ENCODE peak calls at places on chromosomes 16 and 17, in nine cellular contexts. One of them, this sample, is unnamed.

GRCh38 chr17:56908061-56908542 is 5.7 kb downstream of the TRIM25 start:
- DNase-seq in NCI-H1105: no peak
- DNase-seq in kidney tubule cell: peak; percentile 72
- DNase-seq in NCI-H774: no peak
- DNase-seq in AG08396: no peak
- DNase-seq in activated naive CD4-positive, alpha-beta T cell treated with anti-CD3 and anti-CD28 coated beads for 36 hours: peak; percentile 30
- DNase-seq in H54: no peak
- DNase-seq in GM12865: peak; percentile 87
- DNase-seq in amygdala: no peak
- DNase-seq in this sample: peak; percentile 58

GRCh38 chr16:48538746-48539484 is 71.1 kb downstream of the N4BP1 start:
- DNase-seq in NCI-H1105: no peak
- DNase-seq in kidney tubule cell: no peak
- DNase-seq in NCI-H774: no peak
- DNase-seq in AG08396: no peak
- DNase-seq in activated naive CD4-positive, alpha-beta T cell treated with anti-CD3 and anti-CD28 coated beads for 36 hours: no peak
- DNase-seq in H54: no peak
- DNase-seq in GM12865: no peak
- DNase-seq in amygdala: no peak
- DNase-seq in this sample: no peak

GRCh38 chr17:80263253-80264047 is 2.8 kb downstream of the RNF213 start:
- DNase-seq in NCI-H1105: no peak
- DNase-seq in kidney tubule cell: peak; percentile 97
- DNase-seq in NCI-H774: peak; percentile 47
- DNase-seq in AG08396: peak; percentile 91
- DNase-seq in activated naive CD4-positive, alpha-beta T cell treated with anti-CD3 and anti-CD28 coated beads for 36 hours: peak; percentile 95
- DNase-seq in H54: no peak
- DNase-seq in GM12865: peak; percentile 98
- DNase-seq in amygdala: no peak
- DNase-seq in this sample: peak; percentile 93

GRCh38 chr16:24273511-24273910 is 17.4 kb downstream of the CACNG3 start:
- DNase-seq in NCI-H1105: no peak
- DNase-seq in kidney tubule cell: peak; percentile 21
- DNase-seq in NCI-H774: no peak
- DNase-seq in AG08396: no peak
- DNase-seq in activated naive CD4-positive, alpha-beta T cell treated with anti-CD3 and anti-CD28 coated beads for 36 hours: no peak
- DNase-seq in H54: no peak
- DNase-seq in GM12865: no peak
- DNase-seq in amygdala: no peak
- DNase-seq in this sample: no peak

GRCh38 chr16:13392341-13392740 is 490.9 kb downstream of the SHISA9 start:
- DNase-seq in NCI-H1105: no peak
- DNase-seq in kidney tubule cell: no peak
- DNase-seq in NCI-H774: no peak
- DNase-seq in AG08396: no peak
- DNase-seq in activated naive CD4-positive, alpha-beta T cell treated with anti-CD3 and anti-CD28 coated beads for 36 hours: no peak
- DNase-seq in H54: no peak
- DNase-seq in GM12865: no peak
- DNase-seq in amygdala: no peak
- DNase-seq in this sample: no peak

GRCh38 chr17:44213403-44214229 is 5.9 kb downstream of the UBTF start:
- DNase-seq in NCI-H1105: no peak
- DNase-seq in kidney tubule cell: no peak
- DNase-seq in NCI-H774: no peak
- DNase-seq in AG08396: no peak
- DNase-seq in activated naive CD4-positive, alpha-beta T cell treated with anti-CD3 and anti-CD28 coated beads for 36 hours: no peak
- DNase-seq in H54: no peak
- DNase-seq in GM12865: peak; percentile 7
- DNase-seq in amygdala: no peak
- DNase-seq in this sample: no peak

GRCh38 chr16:70476272-70477020 is 22.1 kb downstream of the FCSK start:
- DNase-seq in NCI-H1105: no peak
- DNase-seq in kidney tubule cell: peak; percentile 91
- DNase-seq in NCI-H774: no peak
- DNase-seq in AG08396: peak; percentile 94
- DNase-seq in activated naive CD4-positive, alpha-beta T cell treated with anti-CD3 and anti-CD28 coated beads for 36 hours: peak; percentile 79
- DNase-seq in H54: peak; percentile 95
- DNase-seq in GM12865: peak; percentile 96
- DNase-seq in amygdala: no peak
- DNase-seq in this sample: peak; percentile 31

GRCh38 chr16:79600636-79601091 is at the start of gene MAF:
- DNase-seq in NCI-H1105: peak; percentile 87
- DNase-seq in kidney tubule cell: peak; percentile 95
- DNase-seq in NCI-H774: peak; percentile 37
- DNase-seq in AG08396: peak; percentile 91
- DNase-seq in activated naive CD4-positive, alpha-beta T cell treated with anti-CD3 and anti-CD28 coated beads for 36 hours: peak; percentile 90
- DNase-seq in H54: no peak
- DNase-seq in GM12865: peak; percentile 19
- DNase-seq in amygdala: peak; percentile 67
- DNase-seq in this sample: peak; percentile 95

GRCh38 chr16:74563828-74564263 is 43.1 kb downstream of the GLG1 start:
- DNase-seq in NCI-H1105: no peak
- DNase-seq in kidney tubule cell: peak; percentile 74
- DNase-seq in NCI-H774: no peak
- DNase-seq in AG08396: no peak
- DNase-seq in activated naive CD4-positive, alpha-beta T cell treated with anti-CD3 and anti-CD28 coated beads for 36 hours: no peak
- DNase-seq in H54: peak; percentile 13
- DNase-seq in GM12865: no peak
- DNase-seq in amygdala: no peak
- DNase-seq in this sample: peak; percentile 33

GRCh38 chr17:7177954-7178477 is 1.2 kb downstream of the ASGR1 start:
- DNase-seq in NCI-H1105: peak; percentile 78
- DNase-seq in kidney tubule cell: peak; percentile 18
- DNase-seq in NCI-H774: no peak
- DNase-seq in AG08396: peak; percentile 48
- DNase-seq in activated naive CD4-positive, alpha-beta T cell treated with anti-CD3 and anti-CD28 coated beads for 36 hours: peak; percentile 19
- DNase-seq in H54: peak; percentile 53
- DNase-seq in GM12865: no peak
- DNase-seq in amygdala: no peak
- DNase-seq in this sample: no peak

GRCh38 chr16:67428146-67428731 is 2.7 kb upstream of the HSD11B2 start:
- DNase-seq in NCI-H1105: peak; percentile 31
- DNase-seq in kidney tubule cell: peak; percentile 73
- DNase-seq in NCI-H774: peak; percentile 19
- DNase-seq in AG08396: peak; percentile 83
- DNase-seq in activated naive CD4-positive, alpha-beta T cell treated with anti-CD3 and anti-CD28 coated beads for 36 hours: peak; percentile 69
- DNase-seq in H54: peak; percentile 72
- DNase-seq in GM12865: peak; percentile 65
- DNase-seq in amygdala: no peak
- DNase-seq in this sample: peak; percentile 85

GRCh38 chr16:25134306-25134705 is 22.8 kb downstream of the LCMT1 start:
- DNase-seq in NCI-H1105: no peak
- DNase-seq in kidney tubule cell: no peak
- DNase-seq in NCI-H774: no peak
- DNase-seq in AG08396: no peak
- DNase-seq in activated naive CD4-positive, alpha-beta T cell treated with anti-CD3 and anti-CD28 coated beads for 36 hours: no peak
- DNase-seq in H54: no peak
- DNase-seq in GM12865: no peak
- DNase-seq in amygdala: no peak
- DNase-seq in this sample: no peak

GRCh38 chr16:86732621-86733297 is 154.4 kb downstream of the FOXL1 start:
- DNase-seq in NCI-H1105: no peak
- DNase-seq in kidney tubule cell: no peak
- DNase-seq in NCI-H774: no peak
- DNase-seq in AG08396: no peak
- DNase-seq in activated naive CD4-positive, alpha-beta T cell treated with anti-CD3 and anti-CD28 coated beads for 36 hours: no peak
- DNase-seq in H54: no peak
- DNase-seq in GM12865: no peak
- DNase-seq in amygdala: no peak
- DNase-seq in this sample: no peak

GRCh38 chr16:1188781-1189189 is 35.9 kb downstream of the CACNA1H start:
- DNase-seq in NCI-H1105: no peak
- DNase-seq in kidney tubule cell: peak; percentile 43
- DNase-seq in NCI-H774: no peak
- DNase-seq in AG08396: peak; percentile 81
- DNase-seq in activated naive CD4-positive, alpha-beta T cell treated with anti-CD3 and anti-CD28 coated beads for 36 hours: peak; percentile 57
- DNase-seq in H54: peak; percentile 65
- DNase-seq in GM12865: peak; percentile 16
- DNase-seq in amygdala: no peak
- DNase-seq in this sample: peak; percentile 58

GRCh38 chr17:79005063-79005861 is 4.3 kb downstream of the CANT1 start:
- DNase-seq in NCI-H1105: peak; percentile 75
- DNase-seq in kidney tubule cell: peak; percentile 62
- DNase-seq in NCI-H774: peak; percentile 80
- DNase-seq in AG08396: no peak
- DNase-seq in activated naive CD4-positive, alpha-beta T cell treated with anti-CD3 and anti-CD28 coated beads for 36 hours: peak; percentile 43
- DNase-seq in H54: no peak
- DNase-seq in GM12865: no peak
- DNase-seq in amygdala: no peak
- DNase-seq in this sample: peak; percentile 74